ENCODE peak calls at places on chromosomes 5 and 9, in ten cellular contexts. One of them, this sample, is unnamed.

GRCh38 chr5:32990593-32991415 is 279.7 kb downstream of the NPR3 start:
- DNase-seq in GDM1: no peak
- DNase-seq in adipocyte: no peak
- DNase-seq in stimulated activated CD8-positive, alpha-beta memory T cell treated with anti-CD3 and anti-CD28 coated beads, Interleukin-7, amount 100 ng/mL, for 24 hours: no peak
- DNase-seq in cardiac muscle cell: peak
- DNase-seq in MCF 10A: no peak
- DNase-seq in Karpas-422: no peak
- DNase-seq in HepG2: no peak
- DNase-seq in fibroblast of the conjunctiva: no peak
- DNase-seq in frontal cortex: no peak
- DNase-seq in this sample: no peak

GRCh38 chr9:34126207-34127034 is at the start of gene DCAF12:
- DNase-seq in MCF 10A: peak
- DNase-seq in HepG2: peak
- DNase-seq in cardiac muscle cell: peak
- DNase-seq in Karpas-422: peak
- DNase-seq in adipocyte: peak
- DNase-seq in frontal cortex: peak
- DNase-seq in GDM1: peak
- DNase-seq in stimulated activated CD8-positive, alpha-beta memory T cell treated with anti-CD3 and anti-CD28 coated beads, Interleukin-7, amount 100 ng/mL, for 24 hours: peak
- DNase-seq in fibroblast of the conjunctiva: peak
- DNase-seq in this sample: peak

GRCh38 chr9:114126247-114127060 is 27.4 kb upstream of the KIF12 start:
- DNase-seq in frontal cortex: no peak
- DNase-seq in Karpas-422: no peak
- DNase-seq in MCF 10A: no peak
- DNase-seq in fibroblast of the conjunctiva: no peak
- DNase-seq in cardiac muscle cell: no peak
- DNase-seq in GDM1: no peak
- DNase-seq in stimulated activated CD8-positive, alpha-beta memory T cell treated with anti-CD3 and anti-CD28 coated beads, Interleukin-7, amount 100 ng/mL, for 24 hours: no peak
- DNase-seq in HepG2: no peak
- DNase-seq in adipocyte: no peak
- DNase-seq in this sample: no peak

GRCh38 chr9:72557549-72557948 is 36.1 kb downstream of the TMC1 start:
- DNase-seq in cardiac muscle cell: peak
- DNase-seq in frontal cortex: no peak
- DNase-seq in MCF 10A: peak
- DNase-seq in GDM1: no peak
- DNase-seq in Karpas-422: no peak
- DNase-seq in HepG2: peak
- DNase-seq in fibroblast of the conjunctiva: peak
- DNase-seq in stimulated activated CD8-positive, alpha-beta memory T cell treated with anti-CD3 and anti-CD28 coated beads, Interleukin-7, amount 100 ng/mL, for 24 hours: peak
- DNase-seq in adipocyte: peak
- DNase-seq in this sample: peak

GRCh38 chr9:110452227-110452801 is 114.7 kb upstream of the TXNDC8 start:
- DNase-seq in frontal cortex: no peak
- DNase-seq in MCF 10A: peak
- DNase-seq in cardiac muscle cell: peak
- DNase-seq in adipocyte: peak
- DNase-seq in stimulated activated CD8-positive, alpha-beta memory T cell treated with anti-CD3 and anti-CD28 coated beads, Interleukin-7, amount 100 ng/mL, for 24 hours: no peak
- DNase-seq in GDM1: no peak
- DNase-seq in HepG2: no peak
- DNase-seq in Karpas-422: peak
- DNase-seq in fibroblast of the conjunctiva: no peak
- DNase-seq in this sample: no peak

GRCh38 chr9:2336055-2336454 is 285.5 kb upstream of the VLDLR start:
- DNase-seq in cardiac muscle cell: peak
- DNase-seq in stimulated activated CD8-positive, alpha-beta memory T cell treated with anti-CD3 and anti-CD28 coated beads, Interleukin-7, amount 100 ng/mL, for 24 hours: no peak
- DNase-seq in MCF 10A: no peak
- DNase-seq in GDM1: no peak
- DNase-seq in adipocyte: peak
- DNase-seq in HepG2: no peak
- DNase-seq in Karpas-422: peak
- DNase-seq in fibroblast of the conjunctiva: no peak
- DNase-seq in frontal cortex: no peak
- DNase-seq in this sample: no peak

GRCh38 chr5:112002368-112002767 is 245.4 kb upstream of the NREP start:
- DNase-seq in adipocyte: peak
- DNase-seq in HepG2: no peak
- DNase-seq in GDM1: no peak
- DNase-seq in MCF 10A: no peak
- DNase-seq in frontal cortex: no peak
- DNase-seq in Karpas-422: no peak
- DNase-seq in fibroblast of the conjunctiva: no peak
- DNase-seq in stimulated activated CD8-positive, alpha-beta memory T cell treated with anti-CD3 and anti-CD28 coated beads, Interleukin-7, amount 100 ng/mL, for 24 hours: no peak
- DNase-seq in cardiac muscle cell: no peak
- DNase-seq in this sample: no peak

GRCh38 chr5:141359790-141360426 is at the start of gene PCDHGB2:
- DNase-seq in stimulated activated CD8-positive, alpha-beta memory T cell treated with anti-CD3 and anti-CD28 coated beads, Interleukin-7, amount 100 ng/mL, for 24 hours: no peak
- DNase-seq in fibroblast of the conjunctiva: no peak
- DNase-seq in cardiac muscle cell: peak
- DNase-seq in frontal cortex: no peak
- DNase-seq in MCF 10A: peak
- DNase-seq in GDM1: peak
- DNase-seq in adipocyte: peak
- DNase-seq in HepG2: peak
- DNase-seq in Karpas-422: peak
- DNase-seq in this sample: no peak

GRCh38 chr9:88198346-88198807 is 60.1 kb upstream of the SPATA31C2 start:
- DNase-seq in Karpas-422: peak
- DNase-seq in adipocyte: peak
- DNase-seq in frontal cortex: no peak
- DNase-seq in cardiac muscle cell: peak
- DNase-seq in GDM1: no peak
- DNase-seq in fibroblast of the conjunctiva: no peak
- DNase-seq in stimulated activated CD8-positive, alpha-beta memory T cell treated with anti-CD3 and anti-CD28 coated beads, Interleukin-7, amount 100 ng/mL, for 24 hours: no peak
- DNase-seq in HepG2: no peak
- DNase-seq in MCF 10A: peak
- DNase-seq in this sample: no peak

GRCh38 chr5:88833371-88834107 is 49.4 kb downstream of the MEF2C start:
- DNase-seq in GDM1: no peak
- DNase-seq in cardiac muscle cell: peak
- DNase-seq in adipocyte: peak
- DNase-seq in MCF 10A: no peak
- DNase-seq in Karpas-422: peak
- DNase-seq in HepG2: no peak
- DNase-seq in fibroblast of the conjunctiva: peak
- DNase-seq in frontal cortex: no peak
- DNase-seq in stimulated activated CD8-positive, alpha-beta memory T cell treated with anti-CD3 and anti-CD28 coated beads, Interleukin-7, amount 100 ng/mL, for 24 hours: no peak
- DNase-seq in this sample: no peak

GRCh38 chr9:109101810-109102209 is 17.9 kb downstream of the TMEM245 start:
- DNase-seq in cardiac muscle cell: peak
- DNase-seq in adipocyte: peak
- DNase-seq in fibroblast of the conjunctiva: no peak
- DNase-seq in frontal cortex: no peak
- DNase-seq in MCF 10A: peak
- DNase-seq in stimulated activated CD8-positive, alpha-beta memory T cell treated with anti-CD3 and anti-CD28 coated beads, Interleukin-7, amount 100 ng/mL, for 24 hours: no peak
- DNase-seq in HepG2: no peak
- DNase-seq in Karpas-422: no peak
- DNase-seq in GDM1: no peak
- DNase-seq in this sample: no peak

GRCh38 chr5:113376640-113377039 is 58.1 kb downstream of the TSSK1B start:
- DNase-seq in frontal cortex: no peak
- DNase-seq in MCF 10A: no peak
- DNase-seq in stimulated activated CD8-positive, alpha-beta memory T cell treated with anti-CD3 and anti-CD28 coated beads, Interleukin-7, amount 100 ng/mL, for 24 hours: no peak
- DNase-seq in GDM1: no peak
- DNase-seq in fibroblast of the conjunctiva: no peak
- DNase-seq in cardiac muscle cell: no peak
- DNase-seq in HepG2: no peak
- DNase-seq in Karpas-422: peak
- DNase-seq in adipocyte: no peak
- DNase-seq in this sample: no peak

GRCh38 chr9:34254966-34255825 is 73.9 kb downstream of the KIF24 start:
- DNase-seq in cardiac muscle cell: peak
- DNase-seq in HepG2: no peak
- DNase-seq in GDM1: no peak
- DNase-seq in MCF 10A: no peak
- DNase-seq in adipocyte: peak
- DNase-seq in fibroblast of the conjunctiva: no peak
- DNase-seq in frontal cortex: no peak
- DNase-seq in stimulated activated CD8-positive, alpha-beta memory T cell treated with anti-CD3 and anti-CD28 coated beads, Interleukin-7, amount 100 ng/mL, for 24 hours: no peak
- DNase-seq in Karpas-422: no peak
- DNase-seq in this sample: no peak

GRCh38 chr9:27333241-27334052 is 36.5 kb upstream of the EQTN start:
- DNase-seq in fibroblast of the conjunctiva: peak
- DNase-seq in HepG2: peak
- DNase-seq in GDM1: peak
- DNase-seq in Karpas-422: peak
- DNase-seq in cardiac muscle cell: peak
- DNase-seq in stimulated activated CD8-positive, alpha-beta memory T cell treated with anti-CD3 and anti-CD28 coated beads, Interleukin-7, amount 100 ng/mL, for 24 hours: peak
- DNase-seq in frontal cortex: peak
- DNase-seq in MCF 10A: peak
- DNase-seq in adipocyte: peak
- DNase-seq in this sample: peak

GRCh38 chr5:142275496-142275895 is 49.3 kb downstream of the SPRY4 start:
- DNase-seq in fibroblast of the conjunctiva: no peak
- DNase-seq in adipocyte: no peak
- DNase-seq in frontal cortex: no peak
- DNase-seq in cardiac muscle cell: no peak
- DNase-seq in stimulated activated CD8-positive, alpha-beta memory T cell treated with anti-CD3 and anti-CD28 coated beads, Interleukin-7, amount 100 ng/mL, for 24 hours: no peak
- DNase-seq in Karpas-422: no peak
- DNase-seq in GDM1: no peak
- DNase-seq in HepG2: no peak
- DNase-seq in MCF 10A: peak
- DNase-seq in this sample: no peak

GRCh38 chr5:178941361-178941760 is 363 bp downstream of the ZNF454 start:
- DNase-seq in GDM1: no peak
- DNase-seq in MCF 10A: no peak
- DNase-seq in HepG2: no peak
- DNase-seq in Karpas-422: no peak
- DNase-seq in fibroblast of the conjunctiva: no peak
- DNase-seq in cardiac muscle cell: peak
- DNase-seq in frontal cortex: peak
- DNase-seq in stimulated activated CD8-positive, alpha-beta memory T cell treated with anti-CD3 and anti-CD28 coated beads, Interleukin-7, amount 100 ng/mL, for 24 hours: no peak
- DNase-seq in adipocyte: peak
- DNase-seq in this sample: no peak

GRCh38 chr5:151095341-151096000 is 14.6 kb upstream of the TNIP1 start:
- DNase-seq in Karpas-422: no peak
- DNase-seq in stimulated activated CD8-positive, alpha-beta memory T cell treated with anti-CD3 and anti-CD28 coated beads, Interleukin-7, amount 100 ng/mL, for 24 hours: no peak
- DNase-seq in GDM1: no peak
- DNase-seq in MCF 10A: peak
- DNase-seq in frontal cortex: no peak
- DNase-seq in fibroblast of the conjunctiva: no peak
- DNase-seq in cardiac muscle cell: peak
- DNase-seq in adipocyte: peak
- DNase-seq in HepG2: no peak
- DNase-seq in this sample: no peak

GRCh38 chr5:145681686-145682085 is 153.5 kb downstream of the PRELID2 start:
- DNase-seq in GDM1: peak
- DNase-seq in HepG2: peak
- DNase-seq in cardiac muscle cell: peak
- DNase-seq in adipocyte: peak
- DNase-seq in frontal cortex: peak
- DNase-seq in fibroblast of the conjunctiva: peak
- DNase-seq in stimulated activated CD8-positive, alpha-beta memory T cell treated with anti-CD3 and anti-CD28 coated beads, Interleukin-7, amount 100 ng/mL, for 24 hours: no peak
- DNase-seq in MCF 10A: peak
- DNase-seq in Karpas-422: peak
- DNase-seq in this sample: peak

GRCh38 chr5:146595088-146595487 is 79.1 kb upstream of the GPR151 start:
- DNase-seq in cardiac muscle cell: no peak
- DNase-seq in HepG2: peak
- DNase-seq in GDM1: no peak
- DNase-seq in stimulated activated CD8-positive, alpha-beta memory T cell treated with anti-CD3 and anti-CD28 coated beads, Interleukin-7, amount 100 ng/mL, for 24 hours: no peak
- DNase-seq in adipocyte: no peak
- DNase-seq in Karpas-422: peak
- DNase-seq in MCF 10A: peak
- DNase-seq in frontal cortex: no peak
- DNase-seq in fibroblast of the conjunctiva: no peak
- DNase-seq in this sample: no peak

GRCh38 chr5:178287091-178287790 is 54.6 kb upstream of the PHYKPL start:
- DNase-seq in GDM1: no peak
- DNase-seq in HepG2: no peak
- DNase-seq in Karpas-422: no peak
- DNase-seq in fibroblast of the conjunctiva: no peak
- DNase-seq in frontal cortex: no peak
- DNase-seq in stimulated activated CD8-positive, alpha-beta memory T cell treated with anti-CD3 and anti-CD28 coated beads, Interleukin-7, amount 100 ng/mL, for 24 hours: no peak
- DNase-seq in MCF 10A: peak
- DNase-seq in adipocyte: no peak
- DNase-seq in cardiac muscle cell: no peak
- DNase-seq in this sample: no peak

GRCh38 chr9:127991017-127991756 is 10.4 kb upstream of the EEIG1 start:
- DNase-seq in stimulated activated CD8-positive, alpha-beta memory T cell treated with anti-CD3 and anti-CD28 coated beads, Interleukin-7, amount 100 ng/mL, for 24 hours: no peak
- DNase-seq in HepG2: peak
- DNase-seq in Karpas-422: peak
- DNase-seq in MCF 10A: no peak
- DNase-seq in frontal cortex: no peak
- DNase-seq in fibroblast of the conjunctiva: no peak
- DNase-seq in cardiac muscle cell: no peak
- DNase-seq in adipocyte: no peak
- DNase-seq in GDM1: no peak
- DNase-seq in this sample: no peak

GRCh38 chr9:136545065-136545965 is 533 bp downstream of the NOTCH1 start:
- DNase-seq in frontal cortex: no peak
- DNase-seq in GDM1: no peak
- DNase-seq in Karpas-422: peak
- DNase-seq in HepG2: no peak
- DNase-seq in adipocyte: peak
- DNase-seq in stimulated activated CD8-positive, alpha-beta memory T cell treated with anti-CD3 and anti-CD28 coated beads, Interleukin-7, amount 100 ng/mL, for 24 hours: no peak
- DNase-seq in MCF 10A: no peak
- DNase-seq in cardiac muscle cell: no peak
- DNase-seq in fibroblast of the conjunctiva: no peak
- DNase-seq in this sample: no peak

GRCh38 chr5:114122852-114123251 is 239.0 kb upstream of the KCNN2 start:
- DNase-seq in frontal cortex: no peak
- DNase-seq in MCF 10A: no peak
- DNase-seq in cardiac muscle cell: no peak
- DNase-seq in HepG2: no peak
- DNase-seq in fibroblast of the conjunctiva: no peak
- DNase-seq in stimulated activated CD8-positive, alpha-beta memory T cell treated with anti-CD3 and anti-CD28 coated beads, Interleukin-7, amount 100 ng/mL, for 24 hours: no peak
- DNase-seq in Karpas-422: no peak
- DNase-seq in adipocyte: no peak
- DNase-seq in GDM1: no peak
- DNase-seq in this sample: no peak

GRCh38 chr5:15995206-15996052 is 184.2 kb downstream of the MARCHF11 start:
- DNase-seq in MCF 10A: peak
- DNase-seq in frontal cortex: no peak
- DNase-seq in GDM1: no peak
- DNase-seq in stimulated activated CD8-positive, alpha-beta memory T cell treated with anti-CD3 and anti-CD28 coated beads, Interleukin-7, amount 100 ng/mL, for 24 hours: no peak
- DNase-seq in fibroblast of the conjunctiva: peak
- DNase-seq in cardiac muscle cell: peak
- DNase-seq in Karpas-422: peak
- DNase-seq in HepG2: peak
- DNase-seq in adipocyte: peak
- DNase-seq in this sample: no peak

GRCh38 chr5:117337064-117337749 is 762.6 kb upstream of the SEMA6A start:
- DNase-seq in stimulated activated CD8-positive, alpha-beta memory T cell treated with anti-CD3 and anti-CD28 coated beads, Interleukin-7, amount 100 ng/mL, for 24 hours: no peak
- DNase-seq in fibroblast of the conjunctiva: no peak
- DNase-seq in GDM1: no peak
- DNase-seq in adipocyte: no peak
- DNase-seq in HepG2: no peak
- DNase-seq in Karpas-422: no peak
- DNase-seq in MCF 10A: peak
- DNase-seq in cardiac muscle cell: no peak
- DNase-seq in frontal cortex: no peak
- DNase-seq in this sample: no peak

GRCh38 chr9:95574866-95575553 is 58.2 kb upstream of the PTCH1 start:
- DNase-seq in fibroblast of the conjunctiva: no peak
- DNase-seq in Karpas-422: no peak
- DNase-seq in HepG2: no peak
- DNase-seq in MCF 10A: no peak
- DNase-seq in frontal cortex: no peak
- DNase-seq in stimulated activated CD8-positive, alpha-beta memory T cell treated with anti-CD3 and anti-CD28 coated beads, Interleukin-7, amount 100 ng/mL, for 24 hours: no peak
- DNase-seq in GDM1: no peak
- DNase-seq in adipocyte: peak
- DNase-seq in cardiac muscle cell: no peak
- DNase-seq in this sample: no peak

GRCh38 chr5:39998518-39998917 is 573.7 kb upstream of the DAB2 start:
- DNase-seq in stimulated activated CD8-positive, alpha-beta memory T cell treated with anti-CD3 and anti-CD28 coated beads, Interleukin-7, amount 100 ng/mL, for 24 hours: no peak
- DNase-seq in MCF 10A: no peak
- DNase-seq in fibroblast of the conjunctiva: no peak
- DNase-seq in adipocyte: peak
- DNase-seq in HepG2: no peak
- DNase-seq in frontal cortex: no peak
- DNase-seq in Karpas-422: no peak
- DNase-seq in cardiac muscle cell: no peak
- DNase-seq in GDM1: no peak
- DNase-seq in this sample: peak

GRCh38 chr5:138789771-138790242 is 36.6 kb downstream of the CTNNA1 start:
- DNase-seq in HepG2: peak
- DNase-seq in adipocyte: peak
- DNase-seq in MCF 10A: peak
- DNase-seq in cardiac muscle cell: peak
- DNase-seq in stimulated activated CD8-positive, alpha-beta memory T cell treated with anti-CD3 and anti-CD28 coated beads, Interleukin-7, amount 100 ng/mL, for 24 hours: no peak
- DNase-seq in Karpas-422: peak
- DNase-seq in frontal cortex: no peak
- DNase-seq in GDM1: peak
- DNase-seq in fibroblast of the conjunctiva: peak
- DNase-seq in this sample: no peak

This sample was measured in GM04504.